ENCODE peak calls at places on chromosomes 4 and X, in five cellular contexts. B, M, O, G and F are unnamed samples.
A peak's percentile ranks its signal among the peaks of the same experiment; 100 is the strongest.

GRCh38 chrX:119853449-119853848 is 686 bp upstream of the UPF3B start:
- DNase-seq in B (no peak), G (no peak), M (no peak), O (peak; percentile 14), F (no peak)

GRCh38 chr4:103719320-103720204 is at the start of gene TACR3:
- DNase-seq in B (no peak), G (no peak), M (no peak), O (no peak), F (no peak)

GRCh38 chr4:80393246-80393969 is 57.9 kb downstream of the CFAP299 start:
- DNase-seq in G (no peak), B (peak; percentile 22), O (no peak), M (peak; percentile 20), F (no peak)

GRCh38 chrX:11355259-11355909 is 62.2 kb downstream of the AMELX start:
- DNase-seq in B (no peak), M (no peak), O (no peak), G (no peak), F (no peak)

GRCh38 chr4:154928640-154929257 is 147.7 kb downstream of the RBM46 start:
- DNase-seq in O (no peak), B (no peak), G (no peak), M (peak; percentile 14), F (no peak)

GRCh38 chr4:92012899-92013867 is 290.6 kb upstream of the GRID2 start:
- DNase-seq in G (no peak), O (no peak), M (no peak), B (no peak), F (no peak)

GRCh38 chr4:167419468-167420133 is 185.3 kb upstream of the SPOCK3 start:
- DNase-seq in O (no peak), G (no peak), M (no peak), B (no peak), F (no peak)

GRCh38 chrX:120726294-120726693 is 96.4 kb upstream of the C1GALT1C1 start:
- DNase-seq in O (no peak), G (peak; percentile 68), M (no peak), B (no peak), F (no peak)

GRCh38 chr4:100644150-100644549 is 126.3 kb upstream of the EMCN start:
- DNase-seq in B (no peak), M (no peak), O (no peak), G (no peak), F (no peak)

GRCh38 chr4:187071896-187072295 is 348.2 kb upstream of the FAT1 start:
- DNase-seq in O (no peak), B (no peak), G (no peak), M (no peak), F (no peak)

GRCh38 chr4:632391-632790 is 7.0 kb downstream of the PDE6B start:
- DNase-seq in G (no peak), B (no peak), O (no peak), M (no peak), F (no peak)

GRCh38 chr4:147160908-147161513 is 215.3 kb upstream of the TTC29 start:
- DNase-seq in M (peak; percentile 32), G (no peak), O (peak; percentile 23), B (no peak), F (no peak)

GRCh38 chrX:55007633-55008032 is 7.5 kb downstream of the APEX2 start:
- DNase-seq in G (no peak), O (peak; percentile 6), M (peak; percentile 9), B (no peak), F (no peak)

GRCh38 chr4:159396151-159396550 is 293.3 kb downstream of the RAPGEF2 start:
- DNase-seq in G (no peak), B (no peak), M (no peak), O (no peak), F (no peak)

GRCh38 chr4:167339781-167340180 is 105.5 kb upstream of the SPOCK3 start:
- DNase-seq in M (no peak), B (no peak), O (no peak), G (no peak), F (no peak)

GRCh38 chr4:121697626-121698025 is 846 bp upstream of the ANXA5 start:
- DNase-seq in B (no peak), O (no peak), M (no peak), G (peak; percentile 17), F (no peak)

GRCh38 chrX:154374361-154375155 is at the start of gene FLNA:
- DNase-seq in G (peak; percentile 28), O (no peak), M (no peak), B (peak; percentile 57), F (no peak)

GRCh38 chr4:147724468-147725201 is 7.3 kb upstream of the ARHGAP10 start:
- DNase-seq in O (no peak), M (no peak), B (no peak), G (no peak), F (no peak)

GRCh38 chr4:30264465-30264864 is 455.7 kb upstream of the PCDH7 start:
- DNase-seq in B (no peak), G (no peak), O (no peak), M (no peak), F (no peak)

GRCh38 chr4:94650129-94650495 is 107.6 kb upstream of the BMPR1B start:
- DNase-seq in G (no peak), M (no peak), O (no peak), B (no peak), F (no peak)